ENCODE peak calls at places on chromosomes 6 and 20, in six cellular contexts. N is SK-MEL-5; G is HT1080; F is kidney tubule cell; J is nucleus accumbens; V is activated T-cell treated with anti-CD3 and anti-CD28 coated beads, Interleukin-2, amount 50 U/mL, for 1 hour. Z is an unnamed sample.

GRCh38 chr20:32623667-32624157 is 38.6 kb upstream of the NOL4L start:
- DNase-seq in J (no peak), G (no peak), V (no peak), F (no peak), N (no peak), Z (no peak)

GRCh38 chr6:144064831-144065668 is 30.3 kb downstream of the SF3B5 start:
- DNase-seq in J (no peak), F (no peak), N (no peak), V (peak), G (no peak), Z (peak)

GRCh38 chr6:137846772-137847313 is 20.2 kb upstream of the TNFAIP3 start:
- DNase-seq in N (no peak), J (peak), F (no peak), V (no peak), G (peak), Z (no peak)

GRCh38 chr6:36244641-36245280 is 25.1 kb upstream of the PNPLA1 start:
- DNase-seq in J (no peak), G (peak), F (peak), N (peak), V (no peak), Z (no peak)

GRCh38 chr20:52103911-52104545 is 87.6 kb downstream of the ZFP64 start:
- DNase-seq in F (no peak), V (no peak), G (no peak), N (no peak), J (no peak), Z (peak)

GRCh38 chr6:136952714-136953260 is 30.7 kb downstream of the SLC35D3 start:
- DNase-seq in V (no peak), J (no peak), F (no peak), G (no peak), N (no peak), Z (peak)

GRCh38 chr6:166355552-166355951 is 13.2 kb upstream of the SFT2D1 start:
- DNase-seq in F (no peak), N (no peak), V (no peak), J (no peak), G (no peak), Z (no peak)

GRCh38 chr6:70413829-70414494 is 654 bp downstream of the FAM135A start:
- DNase-seq in N (peak), J (no peak), V (no peak), G (peak), F (peak), Z (peak)

GRCh38 chr20:9143926-9144325 is 75.0 kb downstream of the PLCB4 start:
- DNase-seq in F (no peak), J (no peak), G (no peak), N (no peak), V (no peak), Z (no peak)

GRCh38 chr6:151257984-151258445 is 18.2 kb downstream of the AKAP12 start:
- DNase-seq in V (no peak), G (no peak), N (peak), F (no peak), J (no peak), Z (no peak)

GRCh38 chr20:37249304-37249703 is 12.3 kb downstream of the GHRH start:
- DNase-seq in G (no peak), V (no peak), N (no peak), J (no peak), F (no peak), Z (no peak)

GRCh38 chr6:125944434-125944816 is 12.1 kb upstream of the HINT3 start:
- DNase-seq in J (peak), F (no peak), G (no peak), N (no peak), V (no peak), Z (no peak)

GRCh38 chr20:35461620-35462019 is 6.2 kb downstream of the CEP250 start:
- DNase-seq in G (no peak), J (no peak), F (no peak), N (no peak), V (no peak), Z (no peak)

GRCh38 chr20:31494131-31494530 is 19.0 kb downstream of the REM1 start:
- DNase-seq in J (no peak), G (peak), V (no peak), N (peak), F (peak), Z (peak)

GRCh38 chr20:4973330-4974097 is 27.8 kb downstream of the SLC23A2 start:
- DNase-seq in F (peak), G (peak), J (no peak), N (peak), V (peak), Z (no peak)

GRCh38 chr6:69774740-69775350 is 22.0 kb downstream of the LMBRD1 start:
- DNase-seq in F (no peak), J (no peak), V (no peak), N (no peak), G (no peak), Z (peak)

GRCh38 chr6:74597266-74597665 is 608.6 kb downstream of the COL12A1 start:
- DNase-seq in J (no peak), F (no peak), N (no peak), G (peak), V (no peak), Z (peak)

GRCh38 chr20:55583036-55583435 is 422.3 kb downstream of the CBLN4 start:
- DNase-seq in J (no peak), F (no peak), V (no peak), G (no peak), N (no peak), Z (no peak)

GRCh38 chr6:153231048-153231635 is 100.1 kb upstream of the RGS17 start:
- DNase-seq in V (no peak), G (peak), N (peak), F (peak), J (peak), Z (peak)

GRCh38 chr6:130453230-130453629 is 87.4 kb downstream of the TMEM200A start:
- DNase-seq in V (no peak), F (peak), J (no peak), G (peak), N (no peak), Z (no peak)

GRCh38 chr6:31356946-31357466 is at the start of gene HLA-B:
- DNase-seq in N (peak), V (peak), F (peak), G (no peak), J (peak), Z (peak)

GRCh38 chr20:52832151-52832550 is 140.0 kb upstream of the TSHZ2 start:
- DNase-seq in J (no peak), F (no peak), V (no peak), G (no peak), N (no peak), Z (no peak)

GRCh38 chr6:126176266-126176665 is 163.6 kb upstream of the CENPW start:
- DNase-seq in F (peak), N (peak), V (no peak), G (peak), J (no peak), Z (peak)

GRCh38 chr6:14476793-14477531 is 359.4 kb downstream of the CD83 start:
- DNase-seq in J (no peak), F (peak), V (no peak), N (peak), G (peak), Z (no peak)

GRCh38 chr6:33195304-33196022 is 3.2 kb upstream of the COL11A2 start:
- DNase-seq in V (no peak), G (no peak), J (no peak), F (no peak), N (no peak), Z (no peak)

GRCh38 chr6:143759666-143760065 is 81.9 kb downstream of the PHACTR2 start:
- DNase-seq in G (peak), N (no peak), J (no peak), V (no peak), F (peak), Z (peak)

GRCh38 chr20:53677447-53678314 is 84.0 kb upstream of the ZNF217 start:
- DNase-seq in G (no peak), V (peak), F (no peak), N (peak), J (no peak), Z (peak)

GRCh38 chr6:135608031-135608430 is 110.5 kb upstream of the AHI1 start:
- DNase-seq in V (no peak), F (no peak), J (no peak), G (no peak), N (no peak), Z (no peak)

GRCh38 chr6:117440558-117441525 is 15.1 kb upstream of the ROS1 start:
- DNase-seq in F (peak), N (no peak), J (no peak), V (no peak), G (peak), Z (no peak)

GRCh38 chr6:132354517-132355167 is 46.6 kb downstream of the MOXD1 start:
- DNase-seq in F (peak), G (peak), J (no peak), V (peak), N (no peak), Z (no peak)

GRCh38 chr20:63664861-63665594 is 6.9 kb downstream of the RTEL1 start:
- DNase-seq in J (peak), N (no peak), G (no peak), V (no peak), F (no peak), Z (peak)

GRCh38 chr6:42572523-42572922 is 8.7 kb downstream of the UBR2 start:
- DNase-seq in F (peak), G (no peak), N (no peak), J (no peak), V (no peak), Z (no peak)

GRCh38 chr20:47099749-47100515 is 205.3 kb downstream of the EYA2 start:
- DNase-seq in G (no peak), N (no peak), V (no peak), F (no peak), J (no peak), Z (no peak)

GRCh38 chr6:153790048-153790447 is 249.0 kb upstream of the OPRM1 start:
- DNase-seq in J (no peak), G (peak), F (peak), V (no peak), N (peak), Z (peak)

GRCh38 chr20:19975901-19976300 is 41.3 kb upstream of the NAA20 start:
- DNase-seq in F (peak), V (no peak), G (peak), N (no peak), J (peak), Z (no peak)

GRCh38 chr20:38123021-38123587 is 42.0 kb downstream of the TGM2 start:
- DNase-seq in J (no peak), V (no peak), N (no peak), G (no peak), F (no peak), Z (no peak)

GRCh38 chr6:163261361-163261760 is 153.2 kb upstream of the QKI start:
- DNase-seq in J (no peak), G (no peak), N (no peak), V (no peak), F (no peak), Z (no peak)

GRCh38 chr20:38272961-38273360 is 12.4 kb upstream of the KIAA1755 start:
- DNase-seq in J (no peak), N (no peak), V (no peak), G (peak), F (peak), Z (no peak)

GRCh38 chr6:43878823-43879495 is 108.9 kb downstream of the VEGFA start:
- DNase-seq in V (no peak), J (peak), F (no peak), G (no peak), N (no peak), Z (no peak)

Z was measured in A673.